ENCODE peak calls at places on chromosomes 4 and X, in five cellular contexts. L is Calu3; O is cardiac muscle cell; V is activated CD8-positive, alpha-beta T cell treated with anti-CD3 and anti-CD28 coated beads for 36 hours; F is neural progenitor cell. M is an unnamed sample.

GRCh38 chr4:157220026-157220881 is at the start of gene GRIA2:
- DNase-seq in V (peak; percentile 32), O (peak; percentile 66), L (no peak), F (peak; percentile 93), M (peak; percentile 45)

GRCh38 chr4:54101190-54102041 is 1.5 kb downstream of the GSX2 start:
- DNase-seq in F (peak; percentile 59), O (no peak), L (no peak), V (no peak), M (peak; percentile 19)

GRCh38 chr4:156705291-156705690 is 266.3 kb downstream of the PDGFC start:
- DNase-seq in F (no peak), O (peak; percentile 15), V (no peak), L (no peak), M (no peak)

GRCh38 chr4:10159671-10160070 is 43.1 kb upstream of the WDR1 start:
- DNase-seq in V (no peak), F (no peak), O (no peak), L (no peak), M (no peak)

GRCh38 chr4:177667687-177668086 is 225.4 kb upstream of the AGA start:
- DNase-seq in F (peak; percentile 2), V (no peak), L (peak; percentile 6), O (no peak), M (no peak)

GRCh38 chr4:28886934-28887333 is 1833.2 kb upstream of the PCDH7 start:
- DNase-seq in V (no peak), L (no peak), O (no peak), F (no peak), M (no peak)

GRCh38 chrX:80022363-80023031 is 7.9 kb downstream of the TBX22 start:
- DNase-seq in F (peak; percentile 57), O (no peak), L (no peak), V (no peak), M (no peak)

GRCh38 chrX:46863072-46863471 is 26.2 kb downstream of the RP2 start:
- DNase-seq in V (no peak), O (no peak), F (no peak), L (no peak), M (no peak)

GRCh38 chr4:176309772-176310171 is 10.0 kb upstream of the SPCS3 start:
- DNase-seq in O (no peak), F (no peak), V (no peak), L (no peak), M (no peak)

GRCh38 chr4:134687646-134688628 is 486.3 kb upstream of the PABPC4L start:
- DNase-seq in F (no peak), O (no peak), V (no peak), L (no peak), M (no peak)

GRCh38 chr4:141391771-141392170 is 171.1 kb downstream of the ZNF330 start:
- DNase-seq in V (no peak), L (no peak), F (no peak), O (no peak), M (no peak)

GRCh38 chr4:189128341-189128740 is 812.3 kb upstream of the FRG1 start:
- DNase-seq in F (no peak), V (no peak), O (no peak), L (no peak), M (no peak)

GRCh38 chr4:189121336-189121735 is 819.3 kb upstream of the FRG1 start:
- DNase-seq in L (no peak), O (no peak), V (no peak), F (no peak), M (no peak)

GRCh38 chr4:189124791-189125190 is 815.9 kb upstream of the FRG1 start:
- DNase-seq in L (no peak), O (no peak), F (no peak), V (no peak), M (no peak)

GRCh38 chr4:189126040-189126439 is 814.6 kb upstream of the FRG1 start:
- DNase-seq in L (no peak), O (no peak), V (no peak), F (no peak), M (no peak)

GRCh38 chr4:189124149-189124758 is 816.4 kb upstream of the FRG1 start:
- DNase-seq in L (peak; percentile 34), V (peak; percentile 2), O (peak; percentile 8), F (peak; percentile 53), M (no peak)
- TF ChIP-seq CTCF in L (peak; percentile 45), V (no peak), O (peak; percentile 26), F (peak; percentile 90), M (peak; percentile 10)

GRCh38 chr4:112979881-112980421 is 69.5 kb upstream of the ANK2 start:
- DNase-seq in O (no peak), L (no peak), F (peak; percentile 17), V (no peak), M (no peak)

GRCh38 chr4:112978691-112979472 is 70.6 kb upstream of the ANK2 start:
- DNase-seq in O (no peak), F (no peak), V (no peak), L (no peak), M (no peak)

DNA sequence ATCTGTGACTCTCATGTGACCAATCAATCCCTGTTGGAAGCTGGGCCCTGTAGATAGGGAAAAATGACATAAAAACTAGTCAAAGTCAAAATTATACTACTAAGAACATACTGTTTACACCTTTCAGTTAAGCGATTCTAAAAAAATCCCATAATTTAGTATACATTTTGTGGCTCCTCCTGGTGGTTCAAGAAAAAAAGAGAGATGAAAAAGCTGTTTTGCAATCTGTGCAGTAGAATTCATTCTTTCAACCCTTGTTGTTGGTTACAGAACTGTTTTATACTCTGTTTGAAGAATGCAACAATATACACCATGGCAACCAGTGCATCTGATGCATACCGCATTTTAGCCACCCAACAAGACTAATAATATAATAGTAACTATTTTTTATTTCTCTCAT is 66.8 kb upstream of the ANK2 start:
- DNase-seq in L (no peak), F (no peak), V (no peak), O (peak; percentile 1), M (no peak)
- TF ChIP-seq CTCF in L (no peak), F (peak; percentile 24), V (no peak), O (peak; percentile 2), M (no peak)

GRCh38 chr4:85170241-85170640 is 203.8 kb upstream of the WDFY3 start:
- DNase-seq in L (no peak), V (no peak), O (no peak), F (no peak), M (no peak)

GRCh38 chr4:85166318-85166717 is 199.8 kb upstream of the WDFY3 start:
- DNase-seq in F (no peak), V (no peak), L (no peak), O (no peak), M (no peak)

GRCh38 chr4:85168456-85168855 is 202.0 kb upstream of the WDFY3 start:
- DNase-seq in O (no peak), L (no peak), F (no peak), V (no peak), M (no peak)

DNA sequence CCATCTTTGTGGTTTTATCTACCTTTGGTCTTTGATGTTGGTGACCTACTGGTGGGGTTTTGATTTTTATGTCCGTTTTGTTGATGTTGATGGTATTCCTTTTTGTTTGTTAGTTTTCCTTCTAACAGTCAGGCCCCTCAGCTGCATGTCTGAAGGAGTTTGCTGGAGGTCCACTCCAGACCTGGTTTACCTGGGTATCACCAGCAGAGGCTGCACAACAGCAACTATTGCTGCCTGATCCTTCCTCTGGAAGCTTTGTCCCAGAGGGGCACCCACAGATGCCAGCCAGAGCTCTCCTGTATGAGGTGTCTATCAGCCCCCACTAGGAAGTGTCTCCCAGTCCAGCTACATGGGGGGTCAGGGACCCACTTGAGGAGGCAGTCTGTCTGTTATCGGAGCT is 199.3 kb upstream of the WDFY3 start:
- DNase-seq in F (no peak), O (no peak), L (no peak), V (no peak), M (no peak)
- TF ChIP-seq CTCF in F (peak; percentile 7), O (no peak), L (no peak), V (no peak), M (no peak)

GRCh38 chr4:3845094-3845743 is 79.0 kb downstream of the ADRA2C start:
- DNase-seq in V (no peak), F (no peak), O (no peak), L (no peak), M (no peak)
- TF ChIP-seq CTCF in V (no peak), F (no peak), O (no peak), L (no peak), M (no peak)

DNA sequence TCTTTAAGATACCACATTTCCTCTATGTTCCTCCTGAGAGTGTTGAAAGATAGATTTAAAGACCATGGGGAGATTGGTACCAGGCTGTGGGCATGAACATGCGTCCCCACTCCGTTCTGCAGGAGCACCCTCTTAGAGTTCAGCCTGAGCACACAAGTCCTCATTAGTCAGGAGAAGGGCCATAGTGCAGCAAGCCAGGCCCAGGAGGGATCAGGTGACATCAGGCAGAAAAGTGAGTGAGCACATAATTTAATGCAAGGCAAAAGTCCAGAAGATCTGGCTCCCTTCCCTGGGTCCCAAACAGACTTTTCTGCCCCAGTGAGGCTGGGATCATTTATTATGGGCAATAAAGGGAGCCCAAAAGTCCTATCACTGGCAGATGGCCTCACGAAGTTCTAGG is 263.7 kb upstream of the AGTR2 start:
- DNase-seq in L (no peak), V (no peak), F (no peak), O (no peak), M (no peak)
- TF ChIP-seq CTCF in L (no peak), V (no peak), F (no peak), O (no peak), M (no peak)

DNA sequence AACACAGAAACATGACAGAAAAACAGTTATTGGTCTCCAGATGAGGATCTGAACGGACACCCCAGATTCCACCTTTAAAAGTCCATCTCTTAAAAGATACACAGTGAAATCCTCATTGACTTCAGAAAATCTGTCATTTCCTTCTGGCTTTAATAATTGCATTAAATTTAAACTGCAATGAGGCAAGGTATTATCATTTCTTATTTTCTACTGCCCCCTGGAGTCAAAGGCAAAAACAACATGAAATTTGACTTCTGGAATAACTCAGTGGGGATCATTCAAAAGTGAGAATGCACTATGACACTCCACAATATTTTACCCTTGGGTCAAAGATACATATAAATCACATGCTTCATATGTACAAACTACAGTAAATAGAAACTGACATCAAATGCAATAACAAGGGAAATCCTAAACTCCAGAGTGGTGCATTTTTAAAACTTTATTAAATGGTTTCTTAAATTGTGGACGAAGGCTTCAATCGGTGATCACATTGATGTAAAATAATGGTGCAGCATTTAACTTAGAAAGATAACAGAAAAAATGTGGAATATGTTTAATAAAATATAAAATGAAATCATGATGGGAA is 56.4 kb upstream of the SPANXN1 start:
- DNase-seq in V (no peak), O (peak; percentile 0), L (no peak), F (peak; percentile 10), M (peak; percentile 4)
- TF ChIP-seq CTCF in V (peak; percentile 28), O (peak; percentile 19), L (no peak), F (peak; percentile 57), M (peak; percentile 35)

GRCh38 chrX:30262763-30263162 is 15.8 kb downstream of the MAGEB1 start:
- DNase-seq in L (no peak), V (no peak), O (no peak), F (no peak), M (no peak)
- TF ChIP-seq CTCF in L (no peak), V (no peak), O (no peak), F (no peak), M (no peak)